ENCODE peak calls at places on chromosomes 3 and 15, in ten cellular contexts. B is D721Med; E is stimulated activated naive B cell treated with anti-CD40 and anti-IgM and Interleukin-4, amounts not matched to agents 10 μg/mL and 1 μg/mL and 100 μg/mL, for 72 hours; U is fibroblast of lung; L is T-helper 1 cell; R is RWPE1; F is GOT3; I is occipital lobe; Q is hypothalamus; A is WTC11. C is an unnamed sample.

GRCh38 chr3:163548005-163548404 is 1530.3 kb downstream of the SI start:
- DNase-seq in B (no peak), E (no peak), U (no peak), L (no peak), R (no peak), F (no peak), I (no peak), Q (no peak), A (no peak), C (no peak)

GRCh38 chr15:69120732-69121131 is 39.7 kb upstream of the GLCE start:
- DNase-seq in B (no peak), E (no peak), U (no peak), L (no peak), R (no peak), F (no peak), I (no peak), Q (no peak), A (no peak), C (no peak)

GRCh38 chr15:73897441-73898261 is 24.3 kb downstream of the TBC1D21 start:
- DNase-seq in B (peak; percentile 49), E (peak; percentile 13), U (peak; percentile 95), L (peak; percentile 78), R (peak; percentile 64), F (peak; percentile 33), I (no peak), Q (no peak), A (peak; percentile 78), C (peak; percentile 72)

GRCh38 chr3:117141821-117142220 is 432.2 kb downstream of the TUSC7 start:
- DNase-seq in B (no peak), E (no peak), U (no peak), L (no peak), R (no peak), F (no peak), I (no peak), Q (no peak), A (no peak), C (no peak)

GRCh38 chr3:69775751-69776150 is 36.5 kb downstream of the MITF start:
- DNase-seq in B (no peak), E (no peak), U (no peak), L (no peak), R (no peak), F (no peak), I (no peak), Q (no peak), A (no peak), C (no peak)

GRCh38 chr3:14284694-14285404 is 106.2 kb downstream of the LSM3 start:
- DNase-seq in B (no peak), E (no peak), U (no peak), L (no peak), R (no peak), F (no peak), I (no peak), Q (no peak), A (no peak), C (no peak)

GRCh38 chr15:48493763-48494225 is 151.7 kb downstream of the FBN1 start:
- DNase-seq in B (no peak), E (no peak), U (no peak), L (no peak), R (no peak), F (no peak), I (no peak), Q (no peak), A (no peak), C (no peak)

GRCh38 chr3:25001041-25001591 is 426.9 kb upstream of the RARB start:
- DNase-seq in B (no peak), E (no peak), U (peak; percentile 63), L (no peak), R (no peak), F (no peak), I (no peak), Q (no peak), A (no peak), C (no peak)

GRCh38 chr3:103786296-103786695 is 1351.5 kb downstream of the ZPLD1 start:
- DNase-seq in B (no peak), E (no peak), U (peak; percentile 1), L (no peak), R (no peak), F (no peak), I (no peak), Q (no peak), A (no peak), C (no peak)

GRCh38 chr15:97566957-97567356 is 393.5 kb upstream of the ARRDC4 start:
- DNase-seq in B (no peak), E (no peak), U (no peak), L (no peak), R (peak; percentile 16), F (no peak), I (no peak), Q (no peak), A (no peak), C (no peak)

GRCh38 chr15:73990250-73991005 is 1.7 kb downstream of the STOML1 start:
- DNase-seq in B (no peak), E (no peak), U (no peak), L (no peak), R (no peak), F (no peak), I (no peak), Q (no peak), A (no peak), C (no peak)

GRCh38 chr3:47003461-47004368 is 24.2 kb downstream of the NBEAL2 start:
- DNase-seq in B (no peak), E (no peak), U (no peak), L (no peak), R (no peak), F (no peak), I (no peak), Q (no peak), A (no peak), C (no peak)

GRCh38 chr3:99084825-99085224 is 183.3 kb upstream of the DCBLD2 start:
- DNase-seq in B (no peak), E (no peak), U (peak; percentile 7), L (no peak), R (no peak), F (no peak), I (no peak), Q (no peak), A (no peak), C (no peak)

GRCh38 chr15:77569647-77570186 is 63.0 kb downstream of the LINGO1 start:
- DNase-seq in B (no peak), E (no peak), U (no peak), L (no peak), R (no peak), F (no peak), I (no peak), Q (no peak), A (no peak), C (peak; percentile 61)

GRCh38 chr3:123586131-123586530 is 1.3 kb upstream of the HACD2 start:
- DNase-seq in B (no peak), E (peak; percentile 26), U (peak; percentile 67), L (peak; percentile 42), R (peak; percentile 37), F (no peak), I (peak; percentile 29), Q (peak; percentile 27), A (peak; percentile 70), C (peak; percentile 90)

GRCh38 chr3:102353148-102353547 is 81.7 kb upstream of the ZPLD1 start:
- DNase-seq in B (no peak), E (no peak), U (no peak), L (no peak), R (no peak), F (no peak), I (no peak), Q (no peak), A (no peak), C (no peak)

GRCh38 chr3:171615281-171615680 is 155.1 kb upstream of the TNIK start:
- DNase-seq in B (no peak), E (no peak), U (peak; percentile 6), L (no peak), R (no peak), F (no peak), I (no peak), Q (no peak), A (no peak), C (no peak)

GRCh38 chr3:128449111-128449638 is 17.5 kb downstream of the DNAJB8 start:
- DNase-seq in B (no peak), E (no peak), U (no peak), L (no peak), R (no peak), F (no peak), I (no peak), Q (no peak), A (no peak), C (no peak)

GRCh38 chr3:18424213-18424861 is 802 bp downstream of the SATB1 start:
- DNase-seq in B (no peak), E (no peak), U (no peak), L (no peak), R (no peak), F (no peak), I (no peak), Q (no peak), A (peak; percentile 27), C (peak; percentile 15)

GRCh38 chr15:86892774-86893449 is 813.2 kb downstream of the AGBL1 start:
- DNase-seq in B (no peak), E (no peak), U (peak; percentile 97), L (no peak), R (no peak), F (no peak), I (no peak), Q (no peak), A (no peak), C (no peak)

GRCh38 chr15:37015025-37015424 is 85.3 kb downstream of the MEIS2 start:
- DNase-seq in B (no peak), E (no peak), U (peak; percentile 90), L (no peak), R (peak; percentile 63), F (no peak), I (peak; percentile 20), Q (no peak), A (no peak), C (no peak)

GRCh38 chr3:160225181-160226025 is at the start of gene C3orf80:
- DNase-seq in B (no peak), E (peak; percentile 32), U (peak; percentile 52), L (peak; percentile 69), R (peak; percentile 30), F (peak; percentile 57), I (peak; percentile 75), Q (peak; percentile 26), A (peak; percentile 74), C (peak; percentile 87)

GRCh38 chr3:149527531-149528343 is 53.2 kb downstream of the TM4SF4 start:
- DNase-seq in B (no peak), E (no peak), U (no peak), L (no peak), R (no peak), F (no peak), I (no peak), Q (no peak), A (no peak), C (no peak)

GRCh38 chr15:56877591-56877990 is 40.9 kb upstream of the TCF12 start:
- DNase-seq in B (no peak), E (no peak), U (no peak), L (no peak), R (no peak), F (no peak), I (no peak), Q (no peak), A (no peak), C (no peak)

GRCh38 chr3:45062697-45063070 is 36.6 kb downstream of the CLEC3B start:
- DNase-seq in B (no peak), E (no peak), U (no peak), L (no peak), R (no peak), F (no peak), I (no peak), Q (no peak), A (no peak), C (no peak)

GRCh38 chr3:13452490-13453335 is 27.4 kb upstream of the HDAC11 start:
- DNase-seq in B (no peak), E (peak; percentile 11), U (peak; percentile 50), L (peak; percentile 59), R (peak; percentile 50), F (no peak), I (peak; percentile 51), Q (no peak), A (no peak), C (peak; percentile 32)

GRCh38 chr3:152222327-152222726 is 46.4 kb upstream of the MBNL1 start:
- DNase-seq in B (no peak), E (no peak), U (peak; percentile 78), L (peak; percentile 76), R (peak; percentile 44), F (no peak), I (no peak), Q (no peak), A (no peak), C (no peak)

GRCh38 chr3:122996038-122996580 is 31.5 kb downstream of the SEMA5B start:
- DNase-seq in B (no peak), E (no peak), U (no peak), L (no peak), R (no peak), F (no peak), I (no peak), Q (peak; percentile 25), A (no peak), C (no peak)

C was measured in WERI-Rb-1.